ENCODE peak calls at places on chromosomes 13 and 19, in eight cellular contexts. One of them, this sample, is unnamed.

GRCh38 chr13:94154362-94154761 is 325.1 kb downstream of the DCT start:
- DNase-seq in T-cell: no peak
- DNase-seq in astrocyte of the spinal cord: peak
- DNase-seq in small intestine: no peak
- DNase-seq in kidney glomerular epithelial cell: no peak
- DNase-seq in astrocyte: peak
- DNase-seq in COR-L47: no peak
- DNase-seq in H7: peak
- DNase-seq in this sample: no peak

GRCh38 chr13:23510544-23510916 is 59.7 kb upstream of the TNFRSF19 start:
- DNase-seq in small intestine: no peak
- DNase-seq in COR-L47: no peak
- DNase-seq in astrocyte of the spinal cord: no peak
- DNase-seq in H7: no peak
- DNase-seq in astrocyte: no peak
- DNase-seq in kidney glomerular epithelial cell: peak
- DNase-seq in T-cell: no peak
- DNase-seq in this sample: no peak

GRCh38 chr13:50309872-50310594 is 294.8 kb downstream of the KCNRG start:
- DNase-seq in COR-L47: no peak
- DNase-seq in kidney glomerular epithelial cell: no peak
- DNase-seq in small intestine: peak
- DNase-seq in astrocyte of the spinal cord: no peak
- DNase-seq in astrocyte: peak
- DNase-seq in T-cell: no peak
- DNase-seq in H7: peak
- DNase-seq in this sample: no peak

GRCh38 chr19:37905936-37906867 is at the start of gene WDR87:
- DNase-seq in small intestine: peak
- DNase-seq in kidney glomerular epithelial cell: no peak
- DNase-seq in astrocyte of the spinal cord: peak
- DNase-seq in H7: peak
- DNase-seq in COR-L47: peak
- DNase-seq in astrocyte: no peak
- DNase-seq in T-cell: peak
- DNase-seq in this sample: no peak

GRCh38 chr19:1566392-1567115 is 1.6 kb downstream of the MEX3D start:
- DNase-seq in COR-L47: peak
- DNase-seq in small intestine: peak
- DNase-seq in T-cell: no peak
- DNase-seq in astrocyte of the spinal cord: peak
- DNase-seq in kidney glomerular epithelial cell: peak
- DNase-seq in astrocyte: peak
- DNase-seq in H7: peak
- DNase-seq in this sample: peak

GRCh38 chr13:25473864-25474263 is 102.1 kb downstream of the ATP8A2 start:
- DNase-seq in T-cell: no peak
- DNase-seq in small intestine: no peak
- DNase-seq in COR-L47: no peak
- DNase-seq in kidney glomerular epithelial cell: no peak
- DNase-seq in astrocyte: peak
- DNase-seq in astrocyte of the spinal cord: no peak
- DNase-seq in H7: no peak
- DNase-seq in this sample: no peak

GRCh38 chr19:18541258-18541991 is 1.9 kb downstream of the FKBP8 start:
- DNase-seq in small intestine: no peak
- DNase-seq in astrocyte of the spinal cord: no peak
- DNase-seq in kidney glomerular epithelial cell: no peak
- DNase-seq in astrocyte: no peak
- DNase-seq in H7: peak
- DNase-seq in T-cell: no peak
- DNase-seq in COR-L47: no peak
- DNase-seq in this sample: no peak

GRCh38 chr13:74662895-74663294 is 528.7 kb upstream of the KLF12 start:
- DNase-seq in astrocyte: no peak
- DNase-seq in astrocyte of the spinal cord: no peak
- DNase-seq in COR-L47: no peak
- DNase-seq in small intestine: no peak
- DNase-seq in H7: no peak
- DNase-seq in T-cell: no peak
- DNase-seq in kidney glomerular epithelial cell: no peak
- DNase-seq in this sample: no peak

GRCh38 chr19:45340899-45341453 is 426 bp downstream of the KLC3 start:
- DNase-seq in H7: no peak
- DNase-seq in COR-L47: no peak
- DNase-seq in astrocyte of the spinal cord: no peak
- DNase-seq in T-cell: no peak
- DNase-seq in astrocyte: no peak
- DNase-seq in kidney glomerular epithelial cell: no peak
- DNase-seq in small intestine: no peak
- DNase-seq in this sample: no peak

GRCh38 chr19:30441011-30441410 is 68.8 kb downstream of the ZNF536 start:
- DNase-seq in astrocyte of the spinal cord: no peak
- DNase-seq in kidney glomerular epithelial cell: peak
- DNase-seq in astrocyte: no peak
- DNase-seq in small intestine: no peak
- DNase-seq in T-cell: no peak
- DNase-seq in H7: no peak
- DNase-seq in COR-L47: no peak
- DNase-seq in this sample: no peak

GRCh38 chr13:43730642-43731041 is 56.1 kb downstream of the ENOX1 start:
- DNase-seq in small intestine: no peak
- DNase-seq in astrocyte: no peak
- DNase-seq in T-cell: no peak
- DNase-seq in COR-L47: no peak
- DNase-seq in kidney glomerular epithelial cell: no peak
- DNase-seq in H7: no peak
- DNase-seq in astrocyte of the spinal cord: peak
- DNase-seq in this sample: peak

GRCh38 chr19:18468517-18468916 is 30.6 kb upstream of the ISYNA1 start:
- DNase-seq in astrocyte of the spinal cord: no peak
- DNase-seq in kidney glomerular epithelial cell: no peak
- DNase-seq in H7: no peak
- DNase-seq in small intestine: no peak
- DNase-seq in COR-L47: no peak
- DNase-seq in T-cell: no peak
- DNase-seq in astrocyte: no peak
- DNase-seq in this sample: no peak

GRCh38 chr13:25886438-25887214 is 165.2 kb downstream of the SHISA2 start:
- DNase-seq in H7: no peak
- DNase-seq in kidney glomerular epithelial cell: peak
- DNase-seq in astrocyte: peak
- DNase-seq in COR-L47: no peak
- DNase-seq in astrocyte of the spinal cord: peak
- DNase-seq in T-cell: no peak
- DNase-seq in small intestine: no peak
- DNase-seq in this sample: peak